ENCODE peak calls at places on chromosomes 3 and 15, in seven cellular contexts. One of them, this sample, is unnamed.

GRCh38 chr3:182364723-182365650 is 428.3 kb upstream of the ATP11B start:
- DNase-seq in stomach: peak
- DNase-seq in Karpas-422: no peak
- DNase-seq in astrocyte: peak
- DNase-seq in effector memory CD4-positive, alpha-beta T cell: no peak
- DNase-seq in spleen: no peak
- DNase-seq in breast epithelium: no peak
- DNase-seq in this sample: no peak

GRCh38 chr3:183975981-183976662 is 41.6 kb downstream of the ABCC5 start:
- DNase-seq in stomach: no peak
- DNase-seq in Karpas-422: no peak
- DNase-seq in astrocyte: peak
- DNase-seq in effector memory CD4-positive, alpha-beta T cell: no peak
- DNase-seq in spleen: no peak
- DNase-seq in breast epithelium: no peak
- DNase-seq in this sample: no peak

GRCh38 chr15:32677238-32677750 is 35.8 kb downstream of the SCG5 start:
- DNase-seq in stomach: no peak
- DNase-seq in Karpas-422: no peak
- DNase-seq in astrocyte: no peak
- DNase-seq in effector memory CD4-positive, alpha-beta T cell: no peak
- DNase-seq in spleen: no peak
- DNase-seq in breast epithelium: no peak
- DNase-seq in this sample: no peak

GRCh38 chr15:95693917-95694316 is 636.6 kb upstream of the NR2F2 start:
- DNase-seq in stomach: no peak
- DNase-seq in Karpas-422: no peak
- DNase-seq in astrocyte: no peak
- DNase-seq in effector memory CD4-positive, alpha-beta T cell: no peak
- DNase-seq in spleen: no peak
- DNase-seq in breast epithelium: no peak
- DNase-seq in this sample: no peak

GRCh38 chr3:149385617-149386298 is 8.3 kb upstream of the TM4SF1 start:
- DNase-seq in stomach: no peak
- DNase-seq in Karpas-422: no peak
- DNase-seq in astrocyte: no peak
- DNase-seq in effector memory CD4-positive, alpha-beta T cell: no peak
- DNase-seq in spleen: no peak
- DNase-seq in breast epithelium: no peak
- DNase-seq in this sample: no peak

GRCh38 chr15:63553388-63553791 is 43.8 kb upstream of the FBXL22 start:
- DNase-seq in stomach: peak
- DNase-seq in Karpas-422: no peak
- DNase-seq in astrocyte: peak
- DNase-seq in effector memory CD4-positive, alpha-beta T cell: no peak
- DNase-seq in spleen: no peak
- DNase-seq in breast epithelium: no peak
- DNase-seq in this sample: peak

GRCh38 chr3:62110801-62111200 is 262.5 kb downstream of the FEZF2 start:
- DNase-seq in stomach: no peak
- DNase-seq in Karpas-422: no peak
- DNase-seq in astrocyte: peak
- DNase-seq in effector memory CD4-positive, alpha-beta T cell: no peak
- DNase-seq in spleen: no peak
- DNase-seq in breast epithelium: no peak
- DNase-seq in this sample: no peak

GRCh38 chr3:148736086-148736485 is 38.4 kb downstream of the AGTR1 start:
- DNase-seq in stomach: no peak
- DNase-seq in Karpas-422: no peak
- DNase-seq in astrocyte: no peak
- DNase-seq in effector memory CD4-positive, alpha-beta T cell: no peak
- DNase-seq in spleen: no peak
- DNase-seq in breast epithelium: no peak
- DNase-seq in this sample: no peak

GRCh38 chr3:129485681-129486056 is 42.8 kb upstream of the RHO start:
- DNase-seq in stomach: peak
- DNase-seq in Karpas-422: no peak
- DNase-seq in astrocyte: peak
- DNase-seq in effector memory CD4-positive, alpha-beta T cell: no peak
- DNase-seq in spleen: peak
- DNase-seq in breast epithelium: peak
- DNase-seq in this sample: peak

GRCh38 chr3:52492059-52492458 is 3.1 kb upstream of the STAB1 start:
- DNase-seq in stomach: no peak
- DNase-seq in Karpas-422: no peak
- DNase-seq in astrocyte: no peak
- DNase-seq in effector memory CD4-positive, alpha-beta T cell: no peak
- DNase-seq in spleen: no peak
- DNase-seq in breast epithelium: no peak
- DNase-seq in this sample: no peak

GRCh38 chr15:46080018-46080417 is 445.2 kb downstream of the SQOR start:
- DNase-seq in stomach: no peak
- DNase-seq in Karpas-422: no peak
- DNase-seq in astrocyte: no peak
- DNase-seq in effector memory CD4-positive, alpha-beta T cell: no peak
- DNase-seq in spleen: no peak
- DNase-seq in breast epithelium: no peak
- DNase-seq in this sample: no peak

GRCh38 chr3:94978076-94978475 is 915.2 kb downstream of the NSUN3 start:
- DNase-seq in stomach: no peak
- DNase-seq in Karpas-422: no peak
- DNase-seq in astrocyte: no peak
- DNase-seq in effector memory CD4-positive, alpha-beta T cell: no peak
- DNase-seq in spleen: no peak
- DNase-seq in breast epithelium: no peak
- DNase-seq in this sample: peak

GRCh38 chr3:148026009-148026588 is 616.9 kb downstream of the ZIC1 start:
- DNase-seq in stomach: no peak
- DNase-seq in Karpas-422: no peak
- DNase-seq in astrocyte: no peak
- DNase-seq in effector memory CD4-positive, alpha-beta T cell: no peak
- DNase-seq in spleen: no peak
- DNase-seq in breast epithelium: no peak
- DNase-seq in this sample: no peak

GRCh38 chr3:30342319-30343060 is 263.9 kb upstream of the TGFBR2 start:
- DNase-seq in stomach: no peak
- DNase-seq in Karpas-422: no peak
- DNase-seq in astrocyte: peak
- DNase-seq in effector memory CD4-positive, alpha-beta T cell: no peak
- DNase-seq in spleen: no peak
- DNase-seq in breast epithelium: peak
- DNase-seq in this sample: peak

GRCh38 chr3:30343861-30344260 is 262.5 kb upstream of the TGFBR2 start:
- DNase-seq in stomach: no peak
- DNase-seq in Karpas-422: no peak
- DNase-seq in astrocyte: no peak
- DNase-seq in effector memory CD4-positive, alpha-beta T cell: no peak
- DNase-seq in spleen: no peak
- DNase-seq in breast epithelium: no peak
- DNase-seq in this sample: no peak

GRCh38 chr3:30341851-30342250 is 264.6 kb upstream of the TGFBR2 start:
- DNase-seq in stomach: no peak
- DNase-seq in Karpas-422: no peak
- DNase-seq in astrocyte: no peak
- DNase-seq in effector memory CD4-positive, alpha-beta T cell: no peak
- DNase-seq in spleen: no peak
- DNase-seq in breast epithelium: no peak
- DNase-seq in this sample: no peak

GRCh38 chr3:30343067-30343831 is 263.2 kb upstream of the TGFBR2 start:
- DNase-seq in stomach: no peak
- DNase-seq in Karpas-422: no peak
- DNase-seq in astrocyte: no peak
- DNase-seq in effector memory CD4-positive, alpha-beta T cell: no peak
- DNase-seq in spleen: no peak
- DNase-seq in breast epithelium: no peak
- DNase-seq in this sample: no peak

DNA sequence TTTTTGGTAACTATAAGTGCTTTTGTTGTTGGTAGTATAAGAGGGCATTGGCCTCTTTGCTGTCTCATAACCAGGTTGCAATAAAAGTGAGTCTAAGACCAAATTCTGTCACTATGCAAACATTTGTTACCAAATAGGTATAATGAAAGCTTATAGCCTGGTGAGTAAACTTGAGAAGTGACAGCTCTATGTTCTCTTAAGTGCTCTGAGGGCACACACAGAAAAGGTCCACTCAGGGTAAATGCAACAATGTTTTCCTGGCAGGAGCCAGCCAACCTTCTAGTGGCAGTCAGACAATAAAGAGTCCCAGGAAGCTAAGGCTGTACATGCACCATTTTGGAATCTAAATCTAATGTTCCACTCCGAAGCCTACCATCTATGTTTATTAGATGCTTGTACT is 262.1 kb upstream of the TGFBR2 start:
- DNase-seq in stomach: no peak
- DNase-seq in Karpas-422: no peak
- DNase-seq in astrocyte: no peak
- DNase-seq in effector memory CD4-positive, alpha-beta T cell: no peak
- DNase-seq in spleen: no peak
- DNase-seq in breast epithelium: no peak
- DNase-seq in this sample: no peak
- H3K27ac ChIP-seq in stomach: no peak
- H3K27ac ChIP-seq in Karpas-422: no peak
- H3K27ac ChIP-seq in astrocyte: no peak
- H3K27ac ChIP-seq in effector memory CD4-positive, alpha-beta T cell: no peak
- H3K27ac ChIP-seq in spleen: peak
- H3K27ac ChIP-seq in breast epithelium: peak
- H3K27ac ChIP-seq in this sample: no peak

DNA sequence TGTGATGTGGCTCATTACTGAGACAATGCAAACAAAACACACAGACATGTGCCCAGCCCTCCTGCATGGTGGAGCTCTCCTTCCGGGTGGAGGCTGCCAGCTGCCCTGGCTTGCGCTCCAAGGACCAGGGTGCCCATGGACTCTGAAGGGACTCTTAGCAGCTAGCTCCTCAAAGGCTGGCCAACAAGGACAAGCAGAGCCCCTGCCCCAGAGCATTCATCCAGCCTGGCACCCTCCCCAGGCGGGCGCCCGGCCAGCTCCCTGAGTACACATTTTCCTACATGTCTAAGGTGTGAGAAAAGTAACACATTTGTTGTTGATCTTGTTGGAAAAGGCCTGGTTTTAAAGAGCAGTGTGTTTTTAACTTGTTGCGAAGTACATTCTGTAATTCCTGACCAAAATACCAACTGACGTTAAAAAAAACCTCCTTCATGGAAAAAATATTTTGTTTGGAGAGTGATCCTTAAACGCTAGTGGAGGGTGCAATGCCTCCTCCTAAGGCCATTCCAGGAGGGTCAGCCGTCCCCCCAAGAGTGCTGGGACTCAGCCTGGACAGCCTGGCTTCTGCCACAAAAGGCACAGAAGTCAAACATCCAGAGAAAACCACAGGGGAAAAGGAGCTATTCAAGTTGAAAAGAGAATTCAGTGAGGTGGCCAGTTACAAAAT is 86.9 kb downstream of the KLF15 start:
- DNase-seq in stomach: peak
- DNase-seq in Karpas-422: no peak
- DNase-seq in astrocyte: peak
- DNase-seq in effector memory CD4-positive, alpha-beta T cell: no peak
- DNase-seq in spleen: no peak
- DNase-seq in breast epithelium: peak
- DNase-seq in this sample: peak
- H3K27ac ChIP-seq in stomach: peak
- H3K27ac ChIP-seq in Karpas-422: no peak
- H3K27ac ChIP-seq in astrocyte: no peak
- H3K27ac ChIP-seq in effector memory CD4-positive, alpha-beta T cell: no peak
- H3K27ac ChIP-seq in spleen: peak
- H3K27ac ChIP-seq in breast epithelium: peak
- H3K27ac ChIP-seq in this sample: peak

DNA sequence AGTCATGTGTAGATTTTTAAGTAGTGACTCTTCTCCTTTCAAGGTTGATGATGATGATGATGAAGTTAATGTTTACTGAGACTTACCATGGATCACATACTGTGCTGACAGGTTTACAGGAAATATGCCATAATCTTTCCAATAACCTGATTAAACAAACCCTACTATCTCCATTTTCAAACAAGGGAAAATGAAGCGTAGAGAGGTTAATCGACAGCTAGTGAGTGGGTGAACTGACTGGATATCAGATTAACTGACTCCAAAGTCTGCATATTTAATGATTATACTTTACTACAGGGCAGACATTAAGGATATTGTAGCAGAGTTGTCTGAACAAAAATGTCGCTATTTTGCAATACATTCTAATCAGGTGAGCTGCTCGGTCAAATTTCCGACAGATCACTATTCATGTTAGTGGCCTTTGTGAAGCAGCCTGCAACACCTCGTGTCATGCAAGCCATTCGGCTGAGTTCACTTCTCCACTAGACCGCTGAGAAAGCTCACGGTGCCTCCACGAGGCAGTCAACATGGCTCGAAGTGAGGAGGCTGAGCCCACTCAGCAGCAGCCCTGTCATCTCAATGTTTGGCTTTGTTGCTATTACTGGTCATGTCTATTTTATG is 264.2 kb downstream of the NFKBIZ start:
- DNase-seq in stomach: no peak
- DNase-seq in Karpas-422: no peak
- DNase-seq in astrocyte: no peak
- DNase-seq in effector memory CD4-positive, alpha-beta T cell: no peak
- DNase-seq in spleen: no peak
- DNase-seq in breast epithelium: no peak
- DNase-seq in this sample: no peak
- H3K27ac ChIP-seq in stomach: no peak
- H3K27ac ChIP-seq in Karpas-422: no peak
- H3K27ac ChIP-seq in astrocyte: no peak
- H3K27ac ChIP-seq in effector memory CD4-positive, alpha-beta T cell: no peak
- H3K27ac ChIP-seq in spleen: no peak
- H3K27ac ChIP-seq in breast epithelium: no peak
- H3K27ac ChIP-seq in this sample: no peak

DNA sequence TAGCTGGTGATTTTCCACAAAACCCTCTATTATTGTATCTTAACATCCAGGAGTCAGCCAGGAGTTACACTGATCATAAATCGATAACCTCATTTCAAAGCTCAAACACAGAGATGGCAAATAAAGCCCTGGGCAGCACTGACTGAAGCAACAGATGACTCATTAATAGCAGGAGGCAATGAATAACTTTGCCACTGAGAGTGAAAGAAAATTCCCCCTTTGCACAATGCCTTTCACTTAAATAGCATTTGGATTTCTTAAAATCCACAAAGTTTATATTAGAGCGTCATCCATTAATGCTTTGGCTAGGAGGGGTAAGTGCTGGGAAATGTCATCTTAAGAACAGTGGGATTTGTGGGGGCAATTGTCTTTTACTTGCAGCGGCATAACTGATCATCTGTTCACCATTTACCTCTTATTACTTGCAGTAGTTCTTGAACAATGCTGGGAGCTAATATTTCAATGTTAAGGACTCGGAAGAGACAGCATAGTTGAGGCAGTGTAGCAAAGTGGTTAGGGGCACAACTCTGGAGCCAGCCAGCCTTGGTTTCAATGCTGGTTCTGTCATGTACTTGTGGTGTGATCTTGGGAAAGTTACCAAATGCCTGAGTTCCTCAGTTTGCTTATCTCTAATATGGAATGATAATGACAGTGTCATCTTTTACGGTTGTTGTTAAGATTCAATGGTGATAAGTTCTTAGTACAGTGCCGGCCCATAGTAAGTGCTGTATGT is 630.4 kb upstream of the TBL1XR1 start:
- DNase-seq in stomach: no peak
- DNase-seq in Karpas-422: no peak
- DNase-seq in astrocyte: peak
- DNase-seq in effector memory CD4-positive, alpha-beta T cell: no peak
- DNase-seq in spleen: no peak
- DNase-seq in breast epithelium: no peak
- DNase-seq in this sample: no peak
- H3K27ac ChIP-seq in stomach: peak
- H3K27ac ChIP-seq in Karpas-422: no peak
- H3K27ac ChIP-seq in astrocyte: peak
- H3K27ac ChIP-seq in effector memory CD4-positive, alpha-beta T cell: no peak
- H3K27ac ChIP-seq in spleen: no peak
- H3K27ac ChIP-seq in breast epithelium: peak
- H3K27ac ChIP-seq in this sample: no peak

This sample was measured in lung.